ENCODE peak calls at places on chromosomes 11 and 22, in four cellular contexts. W is effector memory CD4-positive, alpha-beta T cell; U is CD8-positive, alpha-beta T cell; V is A549. K is an unnamed sample.

GRCh38 chr11:10481567-10482349 is 26.7 kb downstream of the AMPD3 start:
- DNase-seq in W (no peak), U (no peak), V (no peak), K (no peak)

GRCh38 chr22:48431536-48432315 is 1395.9 kb downstream of the BRD1 start:
- DNase-seq in W (no peak), U (no peak), V (peak; percentile 35), K (no peak)

GRCh38 chr11:62614275-62614674 is 1.2 kb downstream of the ROM1 start:
- DNase-seq in W (no peak), U (no peak), V (no peak), K (no peak)

GRCh38 chr11:126926376-126926791 is 74.2 kb downstream of the KIRREL3 start:
- DNase-seq in W (no peak), U (no peak), V (no peak), K (no peak)

GRCh38 chr11:111334495-111335123 is 36.3 kb downstream of the POU2AF3 start:
- DNase-seq in W (no peak), U (no peak), V (peak; percentile 48), K (no peak)

GRCh38 chr11:106344392-106344791 is 266.9 kb downstream of the AASDHPPT start:
- DNase-seq in W (no peak), U (no peak), V (no peak), K (no peak)

GRCh38 chr11:61293869-61294716 is 1.0 kb downstream of the VWCE start:
- DNase-seq in W (no peak), U (peak; percentile 13), V (peak; percentile 33), K (no peak)

GRCh38 chr11:80007616-80008015 is 566.8 kb upstream of the TENM4 start:
- DNase-seq in W (no peak), U (no peak), V (no peak), K (no peak)

GRCh38 chr11:73192272-73192671 is 25.8 kb upstream of the P2RY2 start:
- DNase-seq in W (no peak), U (no peak), V (no peak), K (no peak)

GRCh38 chr22:27456696-27457503 is 344.7 kb downstream of the MN1 start:
- DNase-seq in W (no peak), U (no peak), V (peak; percentile 57), K (no peak)

GRCh38 chr22:39434721-39435120 is 22.1 kb upstream of the MGAT3 start:
- DNase-seq in W (no peak), U (no peak), V (no peak), K (peak; percentile 66)

DNA sequence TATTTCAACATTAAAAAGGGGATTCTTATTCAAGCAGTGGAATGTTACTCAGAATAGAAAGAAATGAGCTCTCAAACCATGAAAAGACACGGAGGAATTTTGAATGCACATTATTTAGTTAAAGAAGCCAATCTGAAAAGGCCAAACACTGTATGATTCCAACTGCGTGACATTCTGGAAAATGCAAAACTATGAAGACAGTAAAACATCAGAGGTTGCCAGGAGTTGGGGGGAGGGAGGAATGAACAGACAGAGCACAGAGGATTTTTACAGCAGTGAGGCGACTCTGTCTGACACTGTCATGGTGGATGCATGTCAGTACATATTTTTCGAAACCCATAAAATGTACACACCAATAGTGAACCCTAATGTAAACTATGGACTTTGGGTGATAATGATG is 22.9 kb upstream of the THY1 start:
- DNase-seq in W (no peak), U (no peak), V (no peak), K (no peak)
- H3K27ac ChIP-seq in W (no peak overlapping the region), U (no peak overlapping the region), V (no peak overlapping the region), K (no peak overlapping the region)

GRCh38 chr11:122205036-122205435 is 89.0 kb upstream of the BLID start:
- DNase-seq in W (no peak), U (no peak), V (no peak), K (no peak)

GRCh38 chr11:122207921-122208764 is 92.1 kb upstream of the BLID start:
- DNase-seq in W (no peak), U (no peak), V (no peak), K (no peak)

GRCh38 chr11:122210378-122210995 is 94.5 kb upstream of the BLID start:
- DNase-seq in W (no peak), U (no peak), V (no peak), K (no peak)

GRCh38 chr11:122209619-122210377 is 93.8 kb upstream of the BLID start:
- DNase-seq in W (no peak), U (no peak), V (peak; percentile 39), K (no peak)

DNA sequence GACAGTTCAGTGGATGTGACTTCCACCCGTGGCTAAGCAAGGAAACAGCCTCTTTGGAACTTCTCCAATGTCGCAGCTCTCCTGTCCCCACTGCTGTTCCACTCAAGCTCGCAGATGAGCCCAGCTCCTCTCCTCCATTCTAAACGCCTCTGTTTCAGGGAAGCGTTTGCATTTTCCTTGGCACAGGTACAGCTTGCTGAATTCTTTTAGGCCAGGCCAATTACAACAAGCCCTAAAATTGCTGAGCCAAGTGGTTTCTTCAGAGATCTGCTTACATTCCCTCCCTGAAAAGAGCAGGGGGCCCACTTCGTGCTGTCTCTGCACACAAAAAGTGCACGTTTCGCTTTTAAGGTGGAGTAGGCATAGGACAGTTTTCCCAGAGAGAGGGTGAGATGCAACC is 91.5 kb upstream of the BLID start:
- DNase-seq in W (no peak), U (no peak), V (no peak), K (no peak)
- H3K27ac ChIP-seq in W (no peak overlapping the region), U (no peak overlapping the region), V (peak overlapping the region; percentile 36), K (peak overlapping the region; percentile 22)

DNA sequence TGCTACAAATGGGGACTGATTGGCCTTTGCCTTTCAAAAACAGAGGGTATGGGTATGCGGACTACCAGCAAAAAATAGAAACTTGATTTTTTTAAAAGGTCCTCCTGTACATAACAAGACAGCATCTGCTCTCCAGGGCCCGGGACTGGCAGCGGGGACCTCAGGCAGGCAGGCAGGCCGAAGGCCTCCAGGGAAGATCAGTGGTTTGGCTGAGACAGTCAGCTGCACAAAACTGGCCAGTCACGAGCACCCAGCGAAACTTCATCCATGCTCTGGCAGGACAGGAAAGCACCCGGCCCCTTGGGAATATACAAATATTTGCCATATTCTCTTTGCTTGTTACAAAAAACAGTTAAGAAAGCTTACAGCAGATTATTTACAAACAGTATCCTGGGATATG is 11.0 kb downstream of the RPL27A start:
- DNase-seq in W (no peak), U (no peak), V (no peak), K (no peak)
- H3K27ac ChIP-seq in W (no peak overlapping the region), U (no peak overlapping the region), V (no peak overlapping the region), K (no peak overlapping the region)

DNA sequence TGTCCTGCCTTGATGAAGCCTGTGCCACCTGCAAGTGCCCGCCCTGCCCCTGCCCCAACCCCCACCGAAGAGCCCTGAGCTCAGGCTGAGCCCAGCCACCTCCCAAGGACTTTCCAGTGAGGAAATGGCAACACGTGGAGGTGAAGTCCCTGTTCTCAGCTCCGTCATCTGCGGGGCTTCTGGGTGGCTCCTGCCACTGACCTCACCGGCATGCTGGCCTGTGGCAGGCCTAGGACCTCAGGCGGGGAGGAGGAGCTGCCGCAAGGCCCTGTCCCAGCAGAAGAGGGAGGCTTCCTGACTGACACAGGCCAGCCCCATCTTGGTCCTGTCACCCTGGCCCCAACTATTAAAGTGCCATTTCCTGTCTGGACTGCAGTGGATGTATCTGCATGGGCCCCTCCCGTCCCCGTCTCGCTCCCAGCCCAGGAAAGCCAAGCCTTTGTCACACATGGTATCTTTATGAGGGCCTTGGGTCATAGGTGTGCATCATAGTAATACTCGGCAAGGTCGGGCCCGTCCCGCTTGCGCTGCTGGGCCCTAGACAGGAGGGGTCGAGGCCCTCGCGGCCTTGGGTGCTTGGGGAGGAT is 882 bp downstream of the FREY1 start:
- DNase-seq in W (no peak), U (no peak), V (no peak), K (no peak)
- H3K27ac ChIP-seq in W (no peak overlapping the region), U (no peak overlapping the region), V (no peak overlapping the region), K (no peak overlapping the region)

GRCh38 chr11:46601129-46601528 is 7.3 kb upstream of the AMBRA1 start:
- DNase-seq in W (no peak), U (no peak), V (no peak), K (no peak)

GRCh38 chr11:46597609-46598219 is 3.9 kb upstream of the AMBRA1 start:
- DNase-seq in W (no peak), U (no peak), V (no peak), K (no peak)

GRCh38 chr11:46597155-46597554 is 3.3 kb upstream of the AMBRA1 start:
- DNase-seq in W (no peak), U (no peak), V (no peak), K (no peak)

GRCh38 chr11:46599340-46600067 is 5.7 kb upstream of the AMBRA1 start:
- DNase-seq in W (no peak), U (no peak), V (no peak), K (no peak)

DNA sequence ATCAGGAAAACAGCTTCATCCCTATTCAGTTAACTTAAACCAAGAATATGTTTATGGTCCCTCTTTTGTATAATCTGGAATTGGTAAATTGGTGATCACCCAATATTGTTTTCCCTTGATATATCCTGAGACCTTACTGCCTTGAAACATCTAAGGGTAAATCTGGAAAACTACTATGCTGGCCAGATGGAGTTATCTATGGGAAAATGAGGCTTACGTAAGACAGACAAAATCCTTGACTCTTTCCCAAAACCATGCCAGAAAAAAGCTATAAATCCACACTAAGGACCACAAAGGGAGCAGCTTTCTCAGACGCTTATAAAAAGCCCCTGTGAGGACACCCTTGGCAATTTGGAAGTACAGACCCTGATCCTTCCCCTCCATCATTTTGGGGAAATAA is 6.3 kb upstream of the AMBRA1 start:
- DNase-seq in W (no peak), U (no peak), V (no peak), K (no peak)
- H3K27ac ChIP-seq in W (no peak overlapping the region), U (no peak overlapping the region), V (no peak overlapping the region), K (no peak overlapping the region)

K was measured in caudate nucleus.